ENCODE peak calls at places on chromosomes 13 and 19, in five cellular contexts. E is HCT116, Z is body of pancreas, S is Peyer's patch, D is psoas muscle. C is an unnamed sample.
A peak's percentile ranks its signal among the peaks of the same experiment; 100 is the strongest.

GRCh38 chr13:80214521-80214941 is 126.4 kb downstream of the SPRY2 start:
- DNase-seq in E (no peak), Z (no peak), S (no peak), D (no peak), C (no peak)

GRCh38 chr13:86870388-86870966 is 800.7 kb upstream of the SLITRK5 start:
- DNase-seq in E (no peak), Z (no peak), S (no peak), D (no peak), C (no peak)

GRCh38 chr13:112895521-112896465 is 73.2 kb upstream of the MCF2L start:
- DNase-seq in E (no peak), Z (no peak), S (no peak), D (peak; percentile 40), C (no peak)

GRCh38 chr19:10991076-10991475 is 30.2 kb downstream of the SMARCA4 start:
- DNase-seq in E (no peak), Z (no peak), S (no peak), D (no peak), C (no peak)

GRCh38 chr19:6236310-6237291 is 43.2 kb downstream of the MLLT1 start:
- DNase-seq in E (no peak), Z (peak; percentile 98), S (no peak), D (peak; percentile 57), C (no peak)

GRCh38 chr13:73215807-73216206 is 157.0 kb downstream of the KLF5 start:
- DNase-seq in E (no peak), Z (no peak), S (no peak), D (no peak), C (no peak)

GRCh38 chr13:97574926-97575325 is 141.0 kb downstream of the RAP2A start:
- DNase-seq in E (peak; percentile 31), Z (no peak), S (peak; percentile 55), D (no peak), C (no peak)

GRCh38 chr19:990119-990571 is 6.0 kb downstream of the WDR18 start:
- DNase-seq in E (no peak), Z (peak; percentile 49), S (no peak), D (no peak), C (no peak)

GRCh38 chr13:43783820-43784219 is 3.0 kb downstream of the ENOX1 start:
- DNase-seq in E (no peak), Z (no peak), S (no peak), D (no peak), C (no peak)

GRCh38 chr13:40565282-40566148 is 100.9 kb downstream of the FOXO1 start:
- DNase-seq in E (no peak), Z (no peak), S (no peak), D (no peak), C (no peak)

GRCh38 chr19:55461974-55462628 is 659 bp upstream of the ISOC2 start:
- DNase-seq in E (no peak), Z (no peak), S (no peak), D (no peak), C (no peak)

GRCh38 chr19:57141699-57142098 is 3.3 kb downstream of the ZIM3 start:
- DNase-seq in E (no peak), Z (no peak), S (no peak), D (no peak), C (no peak)

GRCh38 chr19:31149306-31149975 is 199.8 kb downstream of the TSHZ3 start:
- DNase-seq in E (no peak), Z (no peak), S (no peak), D (no peak), C (no peak)

GRCh38 chr19:18587561-18587960 is 1.0 kb upstream of the REX1BD start:
- DNase-seq in E (no peak), Z (no peak), S (no peak), D (no peak), C (no peak)

GRCh38 chr13:45456196-45456972 is 8.4 kb upstream of the COG3 start:
- DNase-seq in E (no peak), Z (no peak), S (no peak), D (no peak), C (no peak)

GRCh38 chr19:5738423-5738822 is 18.0 kb downstream of the CATSPERD start:
- DNase-seq in E (no peak), Z (no peak), S (no peak), D (no peak), C (no peak)

GRCh38 chr13:93450226-93450625 is 223.6 kb downstream of the GPC6 start:
- DNase-seq in E (no peak), Z (no peak), S (no peak), D (no peak), C (no peak)

GRCh38 chr13:73061478-73062275 is 2.9 kb downstream of the KLF5 start:
- DNase-seq in E (no peak), Z (no peak), S (no peak), D (no peak), C (no peak)

GRCh38 chr19:29671393-29672076 is 6.3 kb downstream of the PLEKHF1 start:
- DNase-seq in E (no peak), Z (peak; percentile 50), S (peak; percentile 94), D (peak; percentile 88), C (peak; percentile 87)

GRCh38 chr13:29767006-29767405 is 83.4 kb downstream of the UBL3 start:
- DNase-seq in E (no peak), Z (no peak), S (no peak), D (no peak), C (no peak)

GRCh38 chr13:22934744-22935523 is 245.8 kb upstream of the SGCG start:
- DNase-seq in E (no peak), Z (no peak), S (no peak), D (no peak), C (no peak)

GRCh38 chr19:47780215-47780551 is 1.7 kb downstream of the SELENOW start:
- DNase-seq in E (no peak), Z (no peak), S (no peak), D (no peak), C (no peak)

GRCh38 chr19:47776568-47776967 is 1.9 kb upstream of the SELENOW start:
- DNase-seq in E (no peak), Z (no peak), S (no peak), D (no peak), C (no peak)

GRCh38 chr19:47779524-47780214 is 1.2 kb downstream of the SELENOW start:
- DNase-seq in E (no peak), Z (peak; percentile 65), S (no peak), D (peak; percentile 90), C (no peak)

GRCh38 chr19:47778954-47779351 is 450 bp downstream of the SELENOW start:
- DNase-seq in E (no peak), Z (no peak), S (peak; percentile 59), D (peak; percentile 68), C (no peak)

DNA sequence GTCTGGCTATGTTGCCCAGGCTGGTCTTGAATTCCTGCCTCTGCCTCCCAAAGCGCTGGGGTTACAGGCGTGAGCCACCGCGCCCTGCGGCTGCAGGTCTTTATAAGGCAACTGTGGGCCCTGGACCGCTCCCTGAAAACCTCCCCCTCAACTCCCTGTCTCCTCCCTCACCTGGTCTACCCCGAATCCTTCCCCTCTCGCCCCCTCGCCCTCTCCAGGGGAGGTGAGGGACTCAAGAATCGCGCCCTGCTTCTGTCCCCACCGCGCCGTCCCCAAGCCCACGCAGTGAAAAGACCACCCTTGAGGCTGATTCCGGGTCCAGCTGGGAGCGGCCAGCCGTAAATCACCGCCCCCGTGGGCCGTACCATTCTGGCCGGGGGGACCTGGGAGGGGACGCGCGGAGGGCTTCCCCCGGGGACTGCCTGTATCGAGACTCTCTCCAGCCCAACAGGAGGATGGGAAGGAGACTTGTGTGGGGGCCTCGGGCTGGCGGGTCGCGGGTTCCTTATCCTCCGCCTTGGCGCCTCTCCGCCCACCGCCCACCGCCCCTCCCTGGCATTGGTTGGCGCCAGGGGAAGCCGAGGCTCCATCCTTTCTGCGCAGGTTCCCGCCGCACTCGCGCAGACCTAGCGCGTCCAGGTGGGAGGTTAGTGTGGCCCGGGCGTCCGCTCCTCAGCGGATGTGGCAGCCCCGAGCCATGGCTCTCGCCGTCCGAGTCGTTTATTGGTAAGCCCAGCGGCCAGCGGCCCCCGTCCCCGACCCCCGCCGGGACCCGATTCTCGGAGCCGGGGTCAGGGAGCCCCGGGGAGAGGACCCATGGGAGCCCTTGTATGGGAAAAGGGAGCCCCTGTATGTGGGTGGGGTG is at the start of gene SELENOW:
- DNase-seq in E (peak; percentile 55), Z (peak; percentile 81), S (peak; percentile 92), D (peak; percentile 85), C (peak; percentile 73)
- H3K27ac ChIP-seq in E (peak within 1 kb of the TSS; percentile 98), Z (peak within 1 kb of the TSS; percentile 95), S (peak within 1 kb of the TSS; percentile 92), D (peak within 1 kb of the TSS; percentile 95), C (peak within 1 kb of the TSS; percentile 77)

DNA sequence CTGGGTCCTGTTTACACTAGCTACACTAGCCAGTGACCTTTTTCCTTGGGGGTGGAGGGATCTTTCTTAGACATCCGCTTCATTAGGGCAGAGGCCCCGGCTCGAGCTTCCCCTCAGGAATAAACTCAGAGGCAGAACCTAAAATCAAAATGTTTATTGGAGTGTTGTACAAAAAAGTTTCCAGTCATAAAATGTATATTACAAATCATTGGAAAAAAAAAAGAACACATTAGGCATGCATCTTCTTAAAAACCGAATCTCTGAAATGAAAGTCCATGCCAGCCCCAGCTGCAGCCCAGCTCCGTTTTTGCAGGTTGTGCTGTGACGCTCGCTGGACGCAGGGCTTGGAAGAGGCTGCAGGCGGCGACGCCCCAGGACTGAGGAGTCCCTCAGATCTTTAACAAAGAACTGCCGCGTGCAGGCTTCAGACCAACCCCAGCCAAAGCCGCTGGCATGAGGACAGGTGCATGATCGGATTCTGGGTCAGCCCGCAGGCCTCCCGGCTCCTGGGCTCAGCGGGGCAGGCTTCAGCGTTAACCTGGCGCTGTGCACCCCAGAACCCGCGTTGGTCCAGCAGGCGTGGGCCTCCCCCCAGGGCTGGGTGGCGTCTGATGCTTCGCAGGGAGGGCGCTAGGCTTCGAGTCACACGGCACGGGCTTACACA is 773 bp upstream of the TIMM13 start:
- DNase-seq in E (no peak), Z (peak; percentile 28), S (no peak), D (peak; percentile 73), C (no peak)
- H3K27ac ChIP-seq in E (peak overlapping the region; percentile 88), Z (peak overlapping the region; percentile 99), S (peak overlapping the region; percentile 92), D (peak overlapping the region; percentile 96), C (peak overlapping the region; percentile 91)

GRCh38 chr13:110015253-110015652 is 228.9 kb upstream of the IRS2 start:
- DNase-seq in E (no peak), Z (peak; percentile 74), S (no peak), D (no peak), C (no peak)

GRCh38 chr13:110018009-110018408 is 231.6 kb upstream of the IRS2 start:
- DNase-seq in E (no peak), Z (no peak), S (no peak), D (no peak), C (no peak)

GRCh38 chr13:110017379-110017778 is 231.0 kb upstream of the IRS2 start:
- DNase-seq in E (peak; percentile 74), Z (peak; percentile 44), S (no peak), D (no peak), C (no peak)

GRCh38 chr13:110012102-110012739 is 225.8 kb upstream of the IRS2 start:
- DNase-seq in E (peak; percentile 60), Z (no peak), S (no peak), D (no peak), C (no peak)

GRCh38 chr13:110014719-110015118 is 228.3 kb upstream of the IRS2 start:
- DNase-seq in E (no peak), Z (peak; percentile 47), S (no peak), D (no peak), C (no peak)
- H3K27ac ChIP-seq in E (no peak overlapping the region), Z (peak overlapping the region; percentile 58), S (no peak overlapping the region), D (no peak overlapping the region), C (no peak overlapping the region)

DNA sequence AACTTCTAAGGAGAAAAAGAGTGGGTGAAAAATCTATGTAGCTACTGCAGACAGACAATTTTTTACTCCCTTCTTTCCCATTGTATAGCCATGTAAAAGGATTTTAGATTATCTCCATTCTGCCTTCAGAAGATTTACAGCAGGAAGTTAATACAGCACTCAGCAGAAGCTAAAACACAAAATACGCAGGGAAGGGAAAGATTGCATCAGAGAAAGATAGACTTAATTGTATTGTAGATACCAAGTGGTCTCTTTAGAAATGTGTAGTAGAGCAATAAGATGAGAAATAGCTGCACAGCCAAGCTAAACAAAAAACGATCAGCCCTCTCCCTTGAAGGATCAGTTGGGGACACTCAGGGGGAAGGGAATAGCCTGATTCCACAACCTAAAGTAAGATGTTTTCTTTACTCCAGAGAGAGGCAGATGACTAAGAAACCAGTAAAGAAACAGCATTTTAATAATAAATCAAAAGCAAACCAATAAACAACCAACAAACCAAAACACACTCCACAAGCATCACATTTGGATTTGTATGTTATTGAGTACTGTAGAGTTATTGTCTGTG is 236.7 kb upstream of the SLITRK1 start:
- DNase-seq in E (no peak), Z (no peak), S (no peak), D (no peak), C (no peak)
- H3K27ac ChIP-seq in E (no peak overlapping the region), Z (no peak overlapping the region), S (no peak overlapping the region), D (no peak overlapping the region), C (no peak overlapping the region)